ENCODE peak calls at places on chromosomes 1 and 21, in eight cellular contexts. One of them, this sample, is unnamed.
A peak's percentile ranks its signal among the peaks of the same experiment; 100 is the strongest.

GRCh38 chr1:147472953-147473734 is 68.2 kb upstream of the BCL9 start:
- DNase-seq in heart left ventricle: no peak
- DNase-seq in stomach: no peak
- DNase-seq in Peyer's patch: no peak
- DNase-seq in HCT116: no peak
- DNase-seq in IMR-90: peak; percentile 20
- DNase-seq in adrenal gland: no peak
- DNase-seq in thyroid gland: no peak
- DNase-seq in this sample: no peak

GRCh38 chr21:33670076-33670475 is 27.8 kb downstream of the ITSN1 start:
- DNase-seq in heart left ventricle: no peak
- DNase-seq in stomach: no peak
- DNase-seq in Peyer's patch: no peak
- DNase-seq in HCT116: no peak
- DNase-seq in IMR-90: peak; percentile 43
- DNase-seq in adrenal gland: no peak
- DNase-seq in thyroid gland: no peak
- DNase-seq in this sample: no peak

GRCh38 chr1:226653311-226653921 is 85.7 kb downstream of the ITPKB start:
- DNase-seq in heart left ventricle: peak; percentile 20
- DNase-seq in stomach: no peak
- DNase-seq in Peyer's patch: peak; percentile 89
- DNase-seq in HCT116: no peak
- DNase-seq in IMR-90: no peak
- DNase-seq in adrenal gland: no peak
- DNase-seq in thyroid gland: no peak
- DNase-seq in this sample: peak; percentile 37

GRCh38 chr1:155069551-155070391 is 6.2 kb downstream of the EFNA4 start:
- DNase-seq in heart left ventricle: no peak
- DNase-seq in stomach: no peak
- DNase-seq in Peyer's patch: no peak
- DNase-seq in HCT116: no peak
- DNase-seq in IMR-90: no peak
- DNase-seq in adrenal gland: no peak
- DNase-seq in thyroid gland: no peak
- DNase-seq in this sample: no peak

GRCh38 chr1:116870322-116870721 is 39.4 kb upstream of the PTGFRN start:
- DNase-seq in heart left ventricle: no peak
- DNase-seq in stomach: no peak
- DNase-seq in Peyer's patch: no peak
- DNase-seq in HCT116: no peak
- DNase-seq in IMR-90: no peak
- DNase-seq in adrenal gland: no peak
- DNase-seq in thyroid gland: no peak
- DNase-seq in this sample: no peak

GRCh38 chr1:166064324-166064926 is 102.4 kb downstream of the FAM78B start:
- DNase-seq in heart left ventricle: no peak
- DNase-seq in stomach: no peak
- DNase-seq in Peyer's patch: no peak
- DNase-seq in HCT116: no peak
- DNase-seq in IMR-90: no peak
- DNase-seq in adrenal gland: no peak
- DNase-seq in thyroid gland: no peak
- DNase-seq in this sample: no peak

GRCh38 chr1:87688136-87688535 is 359.5 kb downstream of the LMO4 start:
- DNase-seq in heart left ventricle: no peak
- DNase-seq in stomach: no peak
- DNase-seq in Peyer's patch: no peak
- DNase-seq in HCT116: no peak
- DNase-seq in IMR-90: no peak
- DNase-seq in adrenal gland: no peak
- DNase-seq in thyroid gland: no peak
- DNase-seq in this sample: no peak

GRCh38 chr21:43006874-43007208 is 32.5 kb downstream of the PKNOX1 start:
- DNase-seq in heart left ventricle: no peak
- DNase-seq in stomach: no peak
- DNase-seq in Peyer's patch: no peak
- DNase-seq in HCT116: no peak
- DNase-seq in IMR-90: no peak
- DNase-seq in adrenal gland: no peak
- DNase-seq in thyroid gland: no peak
- DNase-seq in this sample: no peak

GRCh38 chr1:205505076-205505729 is 734 bp downstream of the CDK18 start:
- DNase-seq in heart left ventricle: no peak
- DNase-seq in stomach: no peak
- DNase-seq in Peyer's patch: no peak
- DNase-seq in HCT116: no peak
- DNase-seq in IMR-90: no peak
- DNase-seq in adrenal gland: no peak
- DNase-seq in thyroid gland: peak; percentile 39
- DNase-seq in this sample: no peak

GRCh38 chr21:25002676-25003075 is 604.6 kb downstream of the MRPL39 start:
- DNase-seq in heart left ventricle: no peak
- DNase-seq in stomach: no peak
- DNase-seq in Peyer's patch: no peak
- DNase-seq in HCT116: no peak
- DNase-seq in IMR-90: no peak
- DNase-seq in adrenal gland: no peak
- DNase-seq in thyroid gland: no peak
- DNase-seq in this sample: no peak

GRCh38 chr1:33255347-33256311 is 663 bp upstream of the ZNF362 start:
- DNase-seq in heart left ventricle: peak; percentile 91
- DNase-seq in stomach: peak; percentile 80
- DNase-seq in Peyer's patch: peak; percentile 62
- DNase-seq in HCT116: peak; percentile 83
- DNase-seq in IMR-90: peak; percentile 15
- DNase-seq in adrenal gland: peak; percentile 95
- DNase-seq in thyroid gland: peak; percentile 76
- DNase-seq in this sample: peak; percentile 90

GRCh38 chr1:207820568-207821463 is 69.0 kb downstream of the CD46 start:
- DNase-seq in heart left ventricle: no peak
- DNase-seq in stomach: no peak
- DNase-seq in Peyer's patch: no peak
- DNase-seq in HCT116: no peak
- DNase-seq in IMR-90: no peak
- DNase-seq in adrenal gland: peak; percentile 72
- DNase-seq in thyroid gland: no peak
- DNase-seq in this sample: no peak

GRCh38 chr1:235632538-235633219 is 16.9 kb downstream of the GNG4 start:
- DNase-seq in heart left ventricle: no peak
- DNase-seq in stomach: no peak
- DNase-seq in Peyer's patch: no peak
- DNase-seq in HCT116: no peak
- DNase-seq in IMR-90: peak; percentile 56
- DNase-seq in adrenal gland: no peak
- DNase-seq in thyroid gland: no peak
- DNase-seq in this sample: no peak

GRCh38 chr1:246142320-246142893 is 364.7 kb downstream of the SMYD3 start:
- DNase-seq in heart left ventricle: no peak
- DNase-seq in stomach: no peak
- DNase-seq in Peyer's patch: no peak
- DNase-seq in HCT116: peak; percentile 87
- DNase-seq in IMR-90: peak; percentile 96
- DNase-seq in adrenal gland: no peak
- DNase-seq in thyroid gland: no peak
- DNase-seq in this sample: no peak

GRCh38 chr21:42298237-42298636 is 17.0 kb downstream of the TFF3 start:
- DNase-seq in heart left ventricle: no peak
- DNase-seq in stomach: no peak
- DNase-seq in Peyer's patch: no peak
- DNase-seq in HCT116: no peak
- DNase-seq in IMR-90: no peak
- DNase-seq in adrenal gland: no peak
- DNase-seq in thyroid gland: no peak
- DNase-seq in this sample: no peak

GRCh38 chr1:28934676-28935075 is 20.3 kb downstream of the EPB41 start:
- DNase-seq in heart left ventricle: no peak
- DNase-seq in stomach: no peak
- DNase-seq in Peyer's patch: no peak
- DNase-seq in HCT116: no peak
- DNase-seq in IMR-90: peak; percentile 19
- DNase-seq in adrenal gland: no peak
- DNase-seq in thyroid gland: no peak
- DNase-seq in this sample: no peak

GRCh38 chr1:116365353-116365780 is 7.7 kb upstream of the ATP1A1 start:
- DNase-seq in heart left ventricle: no peak
- DNase-seq in stomach: no peak
- DNase-seq in Peyer's patch: no peak
- DNase-seq in HCT116: no peak
- DNase-seq in IMR-90: no peak
- DNase-seq in adrenal gland: peak; percentile 74
- DNase-seq in thyroid gland: no peak
- DNase-seq in this sample: no peak

GRCh38 chr1:41286486-41286885 is 44.4 kb upstream of the SCMH1 start:
- DNase-seq in heart left ventricle: no peak
- DNase-seq in stomach: no peak
- DNase-seq in Peyer's patch: no peak
- DNase-seq in HCT116: no peak
- DNase-seq in IMR-90: no peak
- DNase-seq in adrenal gland: peak; percentile 18
- DNase-seq in thyroid gland: no peak
- DNase-seq in this sample: no peak

GRCh38 chr1:147509786-147510360 is 31.4 kb upstream of the BCL9 start:
- DNase-seq in heart left ventricle: no peak
- DNase-seq in stomach: no peak
- DNase-seq in Peyer's patch: no peak
- DNase-seq in HCT116: no peak
- DNase-seq in IMR-90: no peak
- DNase-seq in adrenal gland: peak; percentile 91
- DNase-seq in thyroid gland: no peak
- DNase-seq in this sample: peak; percentile 25

GRCh38 chr1:7584643-7585042 is 186.5 kb upstream of the VAMP3 start:
- DNase-seq in heart left ventricle: no peak
- DNase-seq in stomach: no peak
- DNase-seq in Peyer's patch: no peak
- DNase-seq in HCT116: no peak
- DNase-seq in IMR-90: no peak
- DNase-seq in adrenal gland: peak; percentile 55
- DNase-seq in thyroid gland: no peak
- DNase-seq in this sample: no peak

GRCh38 chr1:229342902-229343587 is at the start of gene CCSAP:
- DNase-seq in heart left ventricle: peak; percentile 45
- DNase-seq in stomach: peak; percentile 61
- DNase-seq in Peyer's patch: peak; percentile 57
- DNase-seq in HCT116: no peak
- DNase-seq in IMR-90: peak; percentile 38
- DNase-seq in adrenal gland: peak; percentile 60
- DNase-seq in thyroid gland: peak; percentile 47
- DNase-seq in this sample: peak; percentile 73

GRCh38 chr1:42209516-42210370 is 45.2 kb upstream of the GUCA2A start:
- DNase-seq in heart left ventricle: no peak
- DNase-seq in stomach: no peak
- DNase-seq in Peyer's patch: no peak
- DNase-seq in HCT116: no peak
- DNase-seq in IMR-90: peak; percentile 32
- DNase-seq in adrenal gland: no peak
- DNase-seq in thyroid gland: no peak
- DNase-seq in this sample: no peak

GRCh38 chr1:39158330-39159086 is 46.0 kb upstream of the MACF1 start:
- DNase-seq in heart left ventricle: no peak
- DNase-seq in stomach: peak; percentile 85
- DNase-seq in Peyer's patch: no peak
- DNase-seq in HCT116: no peak
- DNase-seq in IMR-90: peak; percentile 74
- DNase-seq in adrenal gland: no peak
- DNase-seq in thyroid gland: peak; percentile 87
- DNase-seq in this sample: peak; percentile 86
- TF ChIP-seq POLR2A in heart left ventricle: no peak
- TF ChIP-seq POLR2A in stomach: peak; percentile 13
- TF ChIP-seq POLR2A in Peyer's patch: no peak
- TF ChIP-seq POLR2A in HCT116: no peak
- TF ChIP-seq POLR2A in IMR-90: no peak
- TF ChIP-seq POLR2A in adrenal gland: no peak
- TF ChIP-seq POLR2A in thyroid gland: no peak
- TF ChIP-seq POLR2A in this sample: peak; percentile 66

GRCh38 chr1:221335161-221336101 is 406.5 kb downstream of the DUSP10 start:
- DNase-seq in heart left ventricle: peak; percentile 28
- DNase-seq in stomach: no peak
- DNase-seq in Peyer's patch: no peak
- DNase-seq in HCT116: no peak
- DNase-seq in IMR-90: peak; percentile 69
- DNase-seq in adrenal gland: peak; percentile 67
- DNase-seq in thyroid gland: no peak
- DNase-seq in this sample: no peak
- H3K27ac ChIP-seq in heart left ventricle: peak overlapping the region; percentile 43
- H3K27ac ChIP-seq in stomach: peak overlapping the region; percentile 51
- H3K27ac ChIP-seq in Peyer's patch: peak overlapping the region; percentile 46
- H3K27ac ChIP-seq in HCT116: no peak overlapping the region
- H3K27ac ChIP-seq in IMR-90: peak overlapping the region; percentile 85
- H3K27ac ChIP-seq in adrenal gland: peak overlapping the region; percentile 32
- H3K27ac ChIP-seq in thyroid gland: no peak overlapping the region
- H3K27ac ChIP-seq in this sample: peak overlapping the region; percentile 59

GRCh38 chr1:9198538-9199361 is 35.8 kb upstream of the H6PD start:
- DNase-seq in heart left ventricle: peak; percentile 41
- DNase-seq in stomach: no peak
- DNase-seq in Peyer's patch: no peak
- DNase-seq in HCT116: no peak
- DNase-seq in IMR-90: peak; percentile 51
- DNase-seq in adrenal gland: no peak
- DNase-seq in thyroid gland: no peak
- DNase-seq in this sample: no peak
- H3K4me3 ChIP-seq in heart left ventricle: peak overlapping the region; percentile 32
- H3K4me3 ChIP-seq in stomach: peak overlapping the region; percentile 11
- H3K4me3 ChIP-seq in Peyer's patch: peak overlapping the region; percentile 3
- H3K4me3 ChIP-seq in HCT116: no peak overlapping the region
- H3K4me3 ChIP-seq in IMR-90: peak overlapping the region; percentile 16
- H3K4me3 ChIP-seq in adrenal gland: no peak overlapping the region
- H3K4me3 ChIP-seq in thyroid gland: no peak overlapping the region
- H3K4me3 ChIP-seq in this sample: no peak overlapping the region

GRCh38 chr21:45324430-45325205 is 36.9 kb upstream of the POFUT2 start:
- DNase-seq in heart left ventricle: peak; percentile 30
- DNase-seq in stomach: no peak
- DNase-seq in Peyer's patch: no peak
- DNase-seq in HCT116: no peak
- DNase-seq in IMR-90: no peak
- DNase-seq in adrenal gland: no peak
- DNase-seq in thyroid gland: no peak
- DNase-seq in this sample: peak; percentile 57
- TF ChIP-seq POLR2A in heart left ventricle: no peak
- TF ChIP-seq POLR2A in stomach: no peak
- TF ChIP-seq POLR2A in Peyer's patch: no peak
- TF ChIP-seq POLR2A in HCT116: no peak
- TF ChIP-seq POLR2A in IMR-90: no peak
- TF ChIP-seq POLR2A in adrenal gland: no peak
- TF ChIP-seq POLR2A in thyroid gland: no peak
- TF ChIP-seq POLR2A in this sample: no peak